ENCODE peak calls at places on chromosomes 5 and 9, in five cellular contexts. One of them, this sample, is unnamed.

GRCh38 chr9:114592356-114592755 is 4.8 kb downstream of the ATP6V1G1 start:
- DNase-seq in brain microvascular endothelial cell: peak; percentile 72
- DNase-seq in lower lobe of right lung: no peak
- DNase-seq in breast epithelium: no peak
- DNase-seq in HCT116: no peak
- DNase-seq in this sample: peak; percentile 91

GRCh38 chr5:82494942-82495341 is 216.8 kb upstream of the RPS23 start:
- DNase-seq in HCT116: no peak
- DNase-seq in lower lobe of right lung: no peak
- DNase-seq in breast epithelium: no peak
- DNase-seq in brain microvascular endothelial cell: no peak
- DNase-seq in this sample: peak; percentile 6

GRCh38 chr9:38032266-38032830 is 36.7 kb downstream of the SHB start:
- DNase-seq in lower lobe of right lung: peak; percentile 75
- DNase-seq in HCT116: no peak
- DNase-seq in breast epithelium: no peak
- DNase-seq in brain microvascular endothelial cell: no peak
- DNase-seq in this sample: no peak

GRCh38 chr9:35771079-35771441 is 17.0 kb upstream of the MSMP start:
- DNase-seq in lower lobe of right lung: no peak
- DNase-seq in brain microvascular endothelial cell: no peak
- DNase-seq in HCT116: no peak
- DNase-seq in breast epithelium: peak; percentile 53
- DNase-seq in this sample: no peak

GRCh38 chr9:71647094-71647591 is 121.2 kb downstream of the CEMIP2 start:
- DNase-seq in brain microvascular endothelial cell: peak; percentile 66
- DNase-seq in breast epithelium: peak; percentile 34
- DNase-seq in lower lobe of right lung: peak; percentile 81
- DNase-seq in HCT116: peak; percentile 13
- DNase-seq in this sample: peak; percentile 30

GRCh38 chr5:107542831-107543231 is 127.9 kb downstream of the EFNA5 start:
- DNase-seq in breast epithelium: peak; percentile 84
- DNase-seq in lower lobe of right lung: peak; percentile 61
- DNase-seq in brain microvascular endothelial cell: peak; percentile 59
- DNase-seq in HCT116: no peak
- DNase-seq in this sample: peak; percentile 58

GRCh38 chr5:8057764-8058163 is 188.8 kb downstream of the MTRR start:
- DNase-seq in brain microvascular endothelial cell: no peak
- DNase-seq in HCT116: no peak
- DNase-seq in lower lobe of right lung: no peak
- DNase-seq in breast epithelium: no peak
- DNase-seq in this sample: no peak

GRCh38 chr9:92295827-92296258 is 2.3 kb upstream of the IARS1 start:
- DNase-seq in brain microvascular endothelial cell: no peak
- DNase-seq in lower lobe of right lung: no peak
- DNase-seq in breast epithelium: no peak
- DNase-seq in HCT116: no peak
- DNase-seq in this sample: peak; percentile 40

GRCh38 chr5:119267958-119268386 is 87.8 kb upstream of the TNFAIP8 start:
- DNase-seq in lower lobe of right lung: peak; percentile 95
- DNase-seq in brain microvascular endothelial cell: peak; percentile 95
- DNase-seq in breast epithelium: peak; percentile 89
- DNase-seq in HCT116: peak; percentile 62
- DNase-seq in this sample: peak; percentile 65

GRCh38 chr5:1860949-1861348 is 21.8 kb downstream of the IRX4 start:
- DNase-seq in HCT116: no peak
- DNase-seq in lower lobe of right lung: no peak
- DNase-seq in breast epithelium: no peak
- DNase-seq in brain microvascular endothelial cell: no peak
- DNase-seq in this sample: no peak

GRCh38 chr5:143130891-143131290 is 272.6 kb downstream of the NR3C1 start:
- DNase-seq in lower lobe of right lung: no peak
- DNase-seq in HCT116: no peak
- DNase-seq in breast epithelium: no peak
- DNase-seq in brain microvascular endothelial cell: no peak
- DNase-seq in this sample: no peak

GRCh38 chr5:130032807-130033206 is 128.5 kb downstream of the CHSY3 start:
- DNase-seq in HCT116: no peak
- DNase-seq in lower lobe of right lung: peak; percentile 46
- DNase-seq in brain microvascular endothelial cell: no peak
- DNase-seq in breast epithelium: no peak
- DNase-seq in this sample: no peak

GRCh38 chr5:177500685-177501522 is 3.5 kb upstream of the PDLIM7 start:
- DNase-seq in brain microvascular endothelial cell: peak; percentile 86
- DNase-seq in HCT116: peak; percentile 75
- DNase-seq in lower lobe of right lung: peak; percentile 94
- DNase-seq in breast epithelium: peak; percentile 78
- DNase-seq in this sample: no peak

GRCh38 chr5:146111409-146111808 is 6.0 kb upstream of the PLAC8L1 start:
- DNase-seq in lower lobe of right lung: no peak
- DNase-seq in breast epithelium: no peak
- DNase-seq in HCT116: no peak
- DNase-seq in brain microvascular endothelial cell: no peak
- DNase-seq in this sample: no peak

GRCh38 chr9:77854258-77854915 is 177.2 kb downstream of the GNAQ start:
- DNase-seq in brain microvascular endothelial cell: no peak
- DNase-seq in breast epithelium: no peak
- DNase-seq in HCT116: no peak
- DNase-seq in lower lobe of right lung: no peak
- DNase-seq in this sample: no peak

GRCh38 chr5:135834639-135835529 is at the start of gene SLC25A48:
- DNase-seq in HCT116: peak; percentile 58
- DNase-seq in brain microvascular endothelial cell: no peak
- DNase-seq in lower lobe of right lung: no peak
- DNase-seq in breast epithelium: no peak
- DNase-seq in this sample: peak; percentile 41

GRCh38 chr9:113317777-113318176 is 14.6 kb upstream of the RNF183 start:
- DNase-seq in breast epithelium: no peak
- DNase-seq in lower lobe of right lung: no peak
- DNase-seq in HCT116: no peak
- DNase-seq in brain microvascular endothelial cell: no peak
- DNase-seq in this sample: no peak

GRCh38 chr5:132829742-132830435 is 558 bp downstream of the SHROOM1 start:
- DNase-seq in brain microvascular endothelial cell: peak; percentile 43
- DNase-seq in breast epithelium: peak; percentile 67
- DNase-seq in lower lobe of right lung: peak; percentile 87
- DNase-seq in HCT116: peak; percentile 38
- DNase-seq in this sample: no peak

GRCh38 chr5:146052780-146053179 is 52.6 kb downstream of the PLAC8L1 start:
- DNase-seq in lower lobe of right lung: no peak
- DNase-seq in brain microvascular endothelial cell: no peak
- DNase-seq in breast epithelium: no peak
- DNase-seq in HCT116: no peak
- DNase-seq in this sample: no peak

GRCh38 chr5:108216890-108217289 is 165.0 kb downstream of the FBXL17 start:
- DNase-seq in brain microvascular endothelial cell: peak; percentile 77
- DNase-seq in breast epithelium: no peak
- DNase-seq in HCT116: peak; percentile 32
- DNase-seq in lower lobe of right lung: no peak
- DNase-seq in this sample: no peak

GRCh38 chr9:124890179-124890578 is 28.2 kb downstream of the ARPC5L start:
- DNase-seq in HCT116: no peak
- DNase-seq in breast epithelium: no peak
- DNase-seq in brain microvascular endothelial cell: no peak
- DNase-seq in lower lobe of right lung: no peak
- DNase-seq in this sample: no peak

GRCh38 chr9:85610074-85610855 is 131.5 kb downstream of the AGTPBP1 start:
- DNase-seq in HCT116: peak; percentile 51
- DNase-seq in brain microvascular endothelial cell: peak; percentile 48
- DNase-seq in lower lobe of right lung: no peak
- DNase-seq in breast epithelium: no peak
- DNase-seq in this sample: peak; percentile 58

GRCh38 chr5:126195410-126196100 is 227.7 kb upstream of the GRAMD2B start:
- DNase-seq in brain microvascular endothelial cell: no peak
- DNase-seq in HCT116: no peak
- DNase-seq in breast epithelium: no peak
- DNase-seq in lower lobe of right lung: no peak
- DNase-seq in this sample: no peak

GRCh38 chr5:136679233-136679632 is 313.9 kb upstream of the TRPC7 start:
- DNase-seq in brain microvascular endothelial cell: no peak
- DNase-seq in breast epithelium: no peak
- DNase-seq in HCT116: no peak
- DNase-seq in lower lobe of right lung: no peak
- DNase-seq in this sample: no peak

GRCh38 chr5:110463116-110463515 is 263.4 kb downstream of the TMEM232 start:
- DNase-seq in breast epithelium: no peak
- DNase-seq in HCT116: no peak
- DNase-seq in lower lobe of right lung: no peak
- DNase-seq in brain microvascular endothelial cell: no peak
- DNase-seq in this sample: peak; percentile 1

GRCh38 chr5:120544043-120544442 is 79.9 kb downstream of the PRR16 start:
- DNase-seq in lower lobe of right lung: no peak
- DNase-seq in brain microvascular endothelial cell: no peak
- DNase-seq in breast epithelium: no peak
- DNase-seq in HCT116: no peak
- DNase-seq in this sample: no peak

GRCh38 chr5:109479260-109479860 is 69.6 kb upstream of the PJA2 start:
- DNase-seq in lower lobe of right lung: no peak
- DNase-seq in brain microvascular endothelial cell: no peak
- DNase-seq in breast epithelium: no peak
- DNase-seq in HCT116: no peak
- DNase-seq in this sample: no peak

GRCh38 chr5:5891350-5891749 is 468.9 kb downstream of the ICE1 start:
- DNase-seq in lower lobe of right lung: no peak
- DNase-seq in HCT116: no peak
- DNase-seq in breast epithelium: no peak
- DNase-seq in brain microvascular endothelial cell: peak; percentile 0
- DNase-seq in this sample: peak; percentile 2

GRCh38 chr5:94691947-94692346 is 73.5 kb downstream of the SLF1 start:
- DNase-seq in breast epithelium: no peak
- DNase-seq in HCT116: no peak
- DNase-seq in lower lobe of right lung: no peak
- DNase-seq in brain microvascular endothelial cell: peak; percentile 89
- DNase-seq in this sample: no peak

GRCh38 chr5:82375488-82376294 is 97.5 kb upstream of the RPS23 start:
- DNase-seq in lower lobe of right lung: no peak
- DNase-seq in breast epithelium: no peak
- DNase-seq in HCT116: no peak
- DNase-seq in brain microvascular endothelial cell: no peak
- DNase-seq in this sample: no peak

DNA sequence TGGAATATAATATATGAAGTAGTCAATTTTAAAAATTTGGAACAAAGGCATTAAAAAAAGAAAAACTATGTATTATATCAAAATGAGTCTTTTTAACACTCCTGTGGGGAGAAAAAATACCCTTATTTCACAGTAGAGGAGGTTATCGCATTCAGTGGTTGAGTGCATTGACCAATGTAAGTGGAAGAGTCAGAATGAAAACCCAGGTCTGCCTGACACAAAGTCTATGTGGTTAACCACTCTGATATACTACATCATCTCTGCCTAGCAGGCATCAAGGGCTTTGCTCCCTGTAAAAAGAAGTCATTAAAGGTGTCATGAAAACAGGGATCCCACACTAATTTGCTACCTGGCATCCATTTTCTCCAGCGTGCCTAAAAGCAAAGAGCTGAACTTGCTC is 417.2 kb upstream of the C9orf72 start:
- DNase-seq in HCT116: no peak
- DNase-seq in lower lobe of right lung: no peak
- DNase-seq in brain microvascular endothelial cell: no peak
- DNase-seq in breast epithelium: no peak
- DNase-seq in this sample: no peak
- TF ChIP-seq CTCF in HCT116: no peak
- TF ChIP-seq CTCF in lower lobe of right lung: no peak
- TF ChIP-seq CTCF in brain microvascular endothelial cell: no peak
- TF ChIP-seq CTCF in breast epithelium: no peak
- TF ChIP-seq CTCF in this sample: no peak

GRCh38 chr5:74364507-74364906 is 276.0 kb downstream of the ENC1 start:
- DNase-seq in lower lobe of right lung: no peak
- DNase-seq in breast epithelium: no peak
- DNase-seq in brain microvascular endothelial cell: no peak
- DNase-seq in HCT116: no peak
- DNase-seq in this sample: no peak
- H3K27me3 ChIP-seq in lower lobe of right lung: no peaks in the 10 kb centered on the region
- H3K27me3 ChIP-seq in breast epithelium: no peaks in the 10 kb centered on the region
- H3K27me3 ChIP-seq in brain microvascular endothelial cell: no peaks in the 10 kb centered on the region
- H3K27me3 ChIP-seq in HCT116: no peaks in the 10 kb centered on the region
- H3K27me3 ChIP-seq in this sample: no peaks in the 10 kb centered on the region

DNA sequence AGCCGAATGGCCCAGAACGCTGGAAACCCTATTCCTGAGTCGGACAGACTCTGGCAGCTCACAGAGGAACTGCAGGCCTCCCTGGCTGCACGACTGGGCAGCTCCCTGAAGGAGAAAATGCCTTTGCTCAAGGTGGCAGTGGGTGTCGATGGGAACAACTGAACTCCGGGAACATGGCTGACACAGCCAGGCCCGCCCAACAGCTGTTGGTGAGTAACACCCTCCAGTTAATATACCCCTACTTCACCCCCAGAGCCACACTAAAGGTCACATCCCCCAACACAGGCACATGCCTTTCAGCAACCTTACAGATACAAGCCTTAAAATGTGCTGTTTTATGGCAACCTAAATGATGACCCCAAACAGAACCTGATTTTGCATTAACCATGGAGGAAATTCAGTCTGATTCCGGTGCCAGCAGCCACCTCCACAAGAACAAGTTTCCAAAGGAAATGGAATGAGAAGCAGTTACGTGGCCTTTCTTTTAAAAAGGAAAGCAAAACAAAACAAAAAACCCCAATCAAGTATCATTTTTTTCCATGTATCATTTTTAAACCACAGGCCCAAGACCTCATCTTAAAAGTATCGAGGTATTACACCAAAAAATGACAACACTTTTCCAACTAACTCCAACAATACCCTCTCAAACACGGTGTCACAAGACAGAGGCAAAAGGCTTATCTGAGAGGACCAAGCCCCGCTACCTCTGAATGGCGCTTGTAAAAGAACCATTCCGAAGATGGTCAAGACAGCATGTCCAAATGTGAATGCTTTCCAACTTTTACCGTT is 3.1 kb downstream of the KLF9 start:
- DNase-seq in lower lobe of right lung: peak; percentile 59
- DNase-seq in brain microvascular endothelial cell: peak; percentile 79
- DNase-seq in breast epithelium: peak; percentile 65
- DNase-seq in HCT116: no peak
- DNase-seq in this sample: no peak
- H3K27ac ChIP-seq in lower lobe of right lung: peak overlapping the region; percentile 100
- H3K27ac ChIP-seq in brain microvascular endothelial cell: peak overlapping the region; percentile 98
- H3K27ac ChIP-seq in breast epithelium: peak overlapping the region; percentile 98
- H3K27ac ChIP-seq in HCT116: no peak overlapping the region
- H3K27ac ChIP-seq in this sample: peak overlapping the region; percentile 95

DNA sequence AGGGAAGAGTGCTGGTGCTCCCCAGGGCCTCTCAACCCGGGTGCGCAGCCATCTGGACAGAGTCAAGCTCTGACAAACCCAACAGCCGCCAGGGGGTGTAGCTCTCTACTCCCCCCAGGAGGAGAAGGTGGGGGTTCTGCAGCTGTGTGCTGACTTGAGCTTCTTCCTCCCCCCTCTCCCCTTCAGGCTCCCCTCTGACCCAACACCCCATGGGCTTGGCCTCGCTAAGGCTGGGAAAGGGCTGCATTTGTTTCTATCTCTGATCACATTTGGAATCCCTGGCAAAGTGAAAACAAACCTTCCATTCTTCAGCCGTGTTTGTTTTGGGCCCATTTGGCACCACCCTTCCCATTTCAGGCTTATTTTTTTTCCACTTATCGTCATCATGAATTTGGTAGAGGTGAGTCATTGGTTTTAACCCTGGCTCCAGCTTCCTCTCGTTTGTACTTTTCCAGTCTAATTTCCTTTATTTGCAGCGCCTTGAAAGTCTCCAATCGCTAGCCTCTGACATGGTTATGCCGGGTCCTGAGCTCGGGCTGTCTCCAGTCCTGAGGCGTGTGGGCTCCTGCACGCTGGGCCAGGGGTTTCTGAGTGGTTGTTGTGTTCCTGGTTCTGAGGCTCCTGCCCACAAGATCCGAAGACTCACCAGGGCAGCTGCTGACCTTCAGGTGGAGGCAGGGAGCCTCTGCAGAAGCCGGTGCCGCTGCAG is 36.1 kb downstream of the DAP start:
- DNase-seq in brain microvascular endothelial cell: peak; percentile 77
- DNase-seq in lower lobe of right lung: no peak
- DNase-seq in HCT116: peak; percentile 75
- DNase-seq in breast epithelium: no peak
- DNase-seq in this sample: peak; percentile 87
- TF ChIP-seq CTCF in brain microvascular endothelial cell: peak; percentile 80
- TF ChIP-seq CTCF in lower lobe of right lung: no peak
- TF ChIP-seq CTCF in HCT116: peak; percentile 60
- TF ChIP-seq CTCF in breast epithelium: no peak
- TF ChIP-seq CTCF in this sample: peak; percentile 57

This sample was measured in foreskin keratinocyte.